ENCODE peak calls at places on chromosomes 1 and 21, in eight cellular contexts. One of them, this sample, is unnamed.
A peak's percentile ranks its signal among the peaks of the same experiment; 100 is the strongest.

GRCh38 chr1:28296401-28297220 is 32.2 kb upstream of the MED18 start:
- DNase-seq in body of pancreas: peak; percentile 63
- DNase-seq in lower leg skin: no peak
- DNase-seq in kidney: peak; percentile 56
- DNase-seq in type B pancreatic cell: peak; percentile 76
- DNase-seq in IMR-90: no peak
- DNase-seq in coronary artery: no peak
- DNase-seq in astrocyte: peak; percentile 11
- DNase-seq in this sample: no peak

GRCh38 chr1:230029244-230029643 is 37.8 kb upstream of the GALNT2 start:
- DNase-seq in coronary artery: no peak
- DNase-seq in astrocyte: no peak
- DNase-seq in kidney: no peak
- DNase-seq in lower leg skin: no peak
- DNase-seq in IMR-90: no peak
- DNase-seq in type B pancreatic cell: no peak
- DNase-seq in body of pancreas: no peak
- DNase-seq in this sample: no peak

GRCh38 chr1:30852026-30852425 is 56.5 kb downstream of the SDC3 start:
- DNase-seq in lower leg skin: peak; percentile 65
- DNase-seq in kidney: peak; percentile 87
- DNase-seq in coronary artery: no peak
- DNase-seq in IMR-90: peak; percentile 67
- DNase-seq in type B pancreatic cell: no peak
- DNase-seq in body of pancreas: peak; percentile 67
- DNase-seq in astrocyte: no peak
- DNase-seq in this sample: no peak

GRCh38 chr1:224922404-224923164 is 6.9 kb upstream of the DNAH14 start:
- DNase-seq in astrocyte: peak; percentile 18
- DNase-seq in kidney: peak; percentile 47
- DNase-seq in body of pancreas: peak; percentile 37
- DNase-seq in IMR-90: peak; percentile 39
- DNase-seq in lower leg skin: no peak
- DNase-seq in coronary artery: no peak
- DNase-seq in type B pancreatic cell: no peak
- DNase-seq in this sample: peak; percentile 25

GRCh38 chr1:19708558-19708957 is 43.9 kb downstream of the HTR6 start:
- DNase-seq in coronary artery: no peak
- DNase-seq in astrocyte: no peak
- DNase-seq in type B pancreatic cell: no peak
- DNase-seq in lower leg skin: no peak
- DNase-seq in kidney: no peak
- DNase-seq in body of pancreas: no peak
- DNase-seq in IMR-90: no peak
- DNase-seq in this sample: no peak

GRCh38 chr1:73065585-73065984 is 783.2 kb upstream of the NEGR1 start:
- DNase-seq in kidney: no peak
- DNase-seq in astrocyte: no peak
- DNase-seq in body of pancreas: no peak
- DNase-seq in type B pancreatic cell: no peak
- DNase-seq in lower leg skin: no peak
- DNase-seq in coronary artery: no peak
- DNase-seq in IMR-90: no peak
- DNase-seq in this sample: no peak

GRCh38 chr1:111369177-111369576 is 58.4 kb downstream of the OVGP1 start:
- DNase-seq in kidney: no peak
- DNase-seq in coronary artery: no peak
- DNase-seq in lower leg skin: no peak
- DNase-seq in type B pancreatic cell: no peak
- DNase-seq in body of pancreas: no peak
- DNase-seq in astrocyte: no peak
- DNase-seq in IMR-90: no peak
- DNase-seq in this sample: no peak

GRCh38 chr1:211577277-211577825 is 1.6 kb downstream of the SLC30A1 start:
- DNase-seq in coronary artery: no peak
- DNase-seq in body of pancreas: no peak
- DNase-seq in astrocyte: no peak
- DNase-seq in type B pancreatic cell: no peak
- DNase-seq in lower leg skin: peak; percentile 46
- DNase-seq in kidney: no peak
- DNase-seq in IMR-90: peak; percentile 13
- DNase-seq in this sample: no peak

GRCh38 chr1:112956503-112957132 is 622 bp upstream of the SLC16A1 start:
- DNase-seq in astrocyte: no peak
- DNase-seq in body of pancreas: peak; percentile 13
- DNase-seq in type B pancreatic cell: no peak
- DNase-seq in lower leg skin: peak; percentile 39
- DNase-seq in coronary artery: peak; percentile 78
- DNase-seq in IMR-90: no peak
- DNase-seq in kidney: peak; percentile 77
- DNase-seq in this sample: peak; percentile 22

GRCh38 chr21:17612023-17612564 is 607 bp downstream of the BTG3 start:
- DNase-seq in IMR-90: peak; percentile 59
- DNase-seq in type B pancreatic cell: no peak
- DNase-seq in kidney: peak; percentile 84
- DNase-seq in lower leg skin: peak; percentile 33
- DNase-seq in coronary artery: peak; percentile 78
- DNase-seq in body of pancreas: peak; percentile 50
- DNase-seq in astrocyte: peak; percentile 36
- DNase-seq in this sample: peak; percentile 4

GRCh38 chr1:247409869-247410544 is 6.0 kb upstream of the NLRP3 start:
- DNase-seq in kidney: no peak
- DNase-seq in IMR-90: no peak
- DNase-seq in type B pancreatic cell: no peak
- DNase-seq in lower leg skin: no peak
- DNase-seq in body of pancreas: no peak
- DNase-seq in coronary artery: no peak
- DNase-seq in astrocyte: no peak
- DNase-seq in this sample: no peak

GRCh38 chr1:205030916-205031315 is 12.1 kb upstream of the CNTN2 start:
- DNase-seq in coronary artery: no peak
- DNase-seq in astrocyte: no peak
- DNase-seq in kidney: no peak
- DNase-seq in type B pancreatic cell: no peak
- DNase-seq in body of pancreas: no peak
- DNase-seq in IMR-90: no peak
- DNase-seq in lower leg skin: no peak
- DNase-seq in this sample: no peak

GRCh38 chr1:151980287-151981177 is 13.1 kb downstream of the S100A10 start:
- DNase-seq in kidney: peak; percentile 63
- DNase-seq in type B pancreatic cell: no peak
- DNase-seq in coronary artery: peak; percentile 76
- DNase-seq in IMR-90: peak; percentile 37
- DNase-seq in lower leg skin: peak; percentile 62
- DNase-seq in body of pancreas: no peak
- DNase-seq in astrocyte: peak; percentile 76
- DNase-seq in this sample: peak; percentile 36

GRCh38 chr1:111202366-111202706 is 1.9 kb upstream of the DENND2D start:
- DNase-seq in astrocyte: no peak
- DNase-seq in coronary artery: no peak
- DNase-seq in kidney: no peak
- DNase-seq in body of pancreas: no peak
- DNase-seq in IMR-90: no peak
- DNase-seq in type B pancreatic cell: no peak
- DNase-seq in lower leg skin: no peak
- DNase-seq in this sample: no peak

DNA sequence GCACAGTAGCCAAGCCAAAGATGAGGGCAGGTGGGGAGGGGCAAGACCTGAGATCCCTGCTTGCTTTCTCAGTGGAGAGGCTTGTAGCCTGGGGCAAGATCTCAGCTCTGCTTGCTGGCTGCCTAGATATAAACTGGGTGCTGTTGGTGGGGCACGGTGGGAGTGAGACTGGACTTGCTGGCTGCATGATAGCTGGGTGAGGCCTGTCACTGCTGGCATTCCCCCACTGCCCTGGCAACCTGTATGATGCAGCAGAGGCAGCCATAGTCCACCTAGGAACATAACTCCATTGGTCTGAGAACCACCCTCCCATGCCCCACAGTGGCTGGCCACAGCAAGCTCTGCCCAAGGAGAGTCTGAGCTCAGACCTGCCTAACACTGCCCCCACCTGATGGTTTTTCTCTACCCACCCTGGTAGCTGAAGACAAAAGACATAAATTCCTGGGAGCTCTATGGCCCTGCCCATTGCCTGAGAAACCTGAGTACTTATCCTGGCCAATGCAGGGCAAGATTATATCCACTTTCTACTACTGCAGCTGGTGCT is 261.9 kb upstream of the DEPDC1 start:
- DNase-seq in IMR-90: no peak
- DNase-seq in type B pancreatic cell: no peak
- DNase-seq in astrocyte: no peak
- DNase-seq in kidney: no peak
- DNase-seq in body of pancreas: no peak
- DNase-seq in lower leg skin: no peak
- DNase-seq in coronary artery: no peak
- DNase-seq in this sample: no peak
- TF ChIP-seq CTCF in IMR-90: no peak
- TF ChIP-seq CTCF in type B pancreatic cell: no peak
- TF ChIP-seq CTCF in astrocyte: no peak
- TF ChIP-seq CTCF in kidney: no peak
- TF ChIP-seq CTCF in body of pancreas: no peak
- TF ChIP-seq CTCF in lower leg skin: no peak
- TF ChIP-seq CTCF in coronary artery: no peak
- TF ChIP-seq CTCF in this sample: no peak

GRCh38 chr21:37266515-37267221 is 466 bp downstream of the VPS26C start:
- DNase-seq in type B pancreatic cell: peak; percentile 78
- DNase-seq in body of pancreas: no peak
- DNase-seq in IMR-90: peak; percentile 42
- DNase-seq in kidney: peak; percentile 91
- DNase-seq in astrocyte: peak; percentile 16
- DNase-seq in coronary artery: no peak
- DNase-seq in lower leg skin: no peak
- DNase-seq in this sample: peak; percentile 11
- TF ChIP-seq CTCF in type B pancreatic cell: no peak
- TF ChIP-seq CTCF in body of pancreas: no peak
- TF ChIP-seq CTCF in IMR-90: no peak
- TF ChIP-seq CTCF in kidney: no peak
- TF ChIP-seq CTCF in astrocyte: no peak
- TF ChIP-seq CTCF in coronary artery: no peak
- TF ChIP-seq CTCF in lower leg skin: no peak
- TF ChIP-seq CTCF in this sample: no peak

DNA sequence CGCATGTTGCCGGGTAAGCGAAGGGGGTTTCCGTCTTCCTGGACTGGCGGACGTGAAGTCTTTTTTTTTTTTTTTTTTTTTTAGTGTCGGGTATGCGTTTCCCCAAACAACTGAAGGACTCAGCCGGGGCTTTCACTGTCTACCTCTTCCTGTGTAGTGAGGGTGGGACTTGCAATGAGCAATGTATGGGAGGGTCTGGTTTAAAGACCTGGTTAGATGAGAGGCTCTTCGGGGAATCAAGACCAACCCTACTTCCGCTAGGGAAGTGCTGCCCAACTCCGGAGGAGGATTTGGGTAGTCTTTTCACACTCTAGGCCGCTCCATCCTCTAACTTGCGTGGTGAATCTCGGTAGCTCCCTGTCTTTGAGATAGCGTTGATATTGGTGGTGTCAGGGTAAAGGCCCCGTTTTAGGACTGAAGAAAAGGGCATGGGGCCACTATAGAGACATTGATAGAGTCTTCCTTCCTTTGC is 754 bp downstream of the PRRC2C start:
- DNase-seq in lower leg skin: peak; percentile 22
- DNase-seq in type B pancreatic cell: no peak
- DNase-seq in coronary artery: no peak
- DNase-seq in IMR-90: peak; percentile 81
- DNase-seq in body of pancreas: peak; percentile 22
- DNase-seq in kidney: no peak
- DNase-seq in astrocyte: peak; percentile 79
- DNase-seq in this sample: peak; percentile 44
- TF ChIP-seq CTCF in lower leg skin: no peak
- TF ChIP-seq CTCF in type B pancreatic cell: no peak
- TF ChIP-seq CTCF in coronary artery: no peak
- TF ChIP-seq CTCF in IMR-90: no peak
- TF ChIP-seq CTCF in body of pancreas: peak; percentile 10
- TF ChIP-seq CTCF in kidney: no peak
- TF ChIP-seq CTCF in astrocyte: no peak
- TF ChIP-seq CTCF in this sample: no peak

DNA sequence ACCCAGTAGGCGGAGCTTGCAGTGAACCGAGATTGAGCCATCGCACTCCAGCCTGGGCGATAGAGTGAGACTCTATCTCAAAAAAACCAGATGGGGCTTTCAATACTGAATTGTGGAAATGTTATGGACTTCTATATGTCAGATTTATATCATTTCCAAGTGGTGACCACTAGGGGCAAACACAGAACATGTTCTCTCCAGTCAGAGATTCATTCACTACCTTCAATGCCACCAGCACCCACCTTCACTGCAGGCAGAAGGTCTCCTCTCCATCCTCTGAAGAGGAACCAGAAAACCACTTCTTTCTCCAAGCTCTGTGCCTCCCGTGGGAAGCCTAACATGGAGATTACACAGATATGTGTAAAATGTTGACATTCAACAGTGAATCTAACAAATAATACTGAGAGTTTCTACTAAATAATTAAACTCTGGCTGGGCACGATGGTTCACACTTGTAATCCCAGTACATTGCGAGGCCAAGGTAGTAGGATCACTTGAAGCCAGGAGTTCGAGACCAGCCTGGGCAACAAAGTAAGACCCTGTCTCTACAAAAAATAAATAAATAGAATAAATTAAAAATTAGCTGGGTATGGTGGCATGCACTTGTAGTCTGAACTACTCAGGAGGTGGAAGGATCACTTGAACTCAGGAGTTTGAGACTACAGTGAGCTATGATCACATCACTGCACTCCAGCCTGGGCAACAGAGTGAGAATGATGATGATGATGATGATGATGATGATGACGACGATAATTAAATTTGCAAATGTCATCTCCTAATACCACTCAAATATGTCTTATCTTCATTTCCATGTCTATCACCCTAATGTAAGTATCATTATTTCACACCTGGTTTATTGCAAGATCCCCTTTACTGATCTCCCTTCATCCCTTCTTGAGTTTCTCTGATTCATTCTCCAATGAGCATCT is 151.1 kb downstream of the ZNF281 start:
- DNase-seq in type B pancreatic cell: no peak
- DNase-seq in astrocyte: no peak
- DNase-seq in IMR-90: peak; percentile 21
- DNase-seq in body of pancreas: no peak
- DNase-seq in coronary artery: no peak
- DNase-seq in lower leg skin: no peak
- DNase-seq in kidney: no peak
- DNase-seq in this sample: no peak
- TF ChIP-seq CTCF in type B pancreatic cell: peak; percentile 73
- TF ChIP-seq CTCF in astrocyte: peak; percentile 51
- TF ChIP-seq CTCF in IMR-90: peak; percentile 42
- TF ChIP-seq CTCF in body of pancreas: peak; percentile 34
- TF ChIP-seq CTCF in coronary artery: no peak
- TF ChIP-seq CTCF in lower leg skin: no peak
- TF ChIP-seq CTCF in kidney: peak; percentile 23
- TF ChIP-seq CTCF in this sample: peak; percentile 79

GRCh38 chr1:47707887-47708535 is 270.2 kb downstream of the FOXD2 start:
- DNase-seq in body of pancreas: no peak
- DNase-seq in lower leg skin: no peak
- DNase-seq in IMR-90: no peak
- DNase-seq in coronary artery: no peak
- DNase-seq in type B pancreatic cell: no peak
- DNase-seq in astrocyte: no peak
- DNase-seq in kidney: no peak
- DNase-seq in this sample: no peak
- TF ChIP-seq CTCF in body of pancreas: no peak
- TF ChIP-seq CTCF in lower leg skin: no peak
- TF ChIP-seq CTCF in IMR-90: no peak
- TF ChIP-seq CTCF in coronary artery: no peak
- TF ChIP-seq CTCF in type B pancreatic cell: no peak
- TF ChIP-seq CTCF in astrocyte: no peak
- TF ChIP-seq CTCF in kidney: no peak
- TF ChIP-seq CTCF in this sample: no peak